ENCODE peak calls at places on chromosomes 1 and 21, in seven cellular contexts. One of them, this sample, is unnamed.

GRCh38 chr1:53376041-53376461 is 48.2 kb upstream of the LRP8 start:
- DNase-seq in fibroblast of gingiva: no peak
- DNase-seq in cortex of kidney: no peak
- DNase-seq in HEK293T: no peak
- DNase-seq in nephron progenitor cell: peak; percentile 32
- DNase-seq in NCI-H345: peak; percentile 65
- DNase-seq in spleen: peak; percentile 73
- DNase-seq in this sample: no peak

GRCh38 chr21:40284481-40284880 is 417.2 kb downstream of the PCP4 start:
- DNase-seq in fibroblast of gingiva: no peak
- DNase-seq in cortex of kidney: no peak
- DNase-seq in HEK293T: no peak
- DNase-seq in nephron progenitor cell: no peak
- DNase-seq in NCI-H345: no peak
- DNase-seq in spleen: no peak
- DNase-seq in this sample: no peak

GRCh38 chr1:53328009-53328489 is at the start of gene LRP8:
- DNase-seq in fibroblast of gingiva: peak; percentile 70
- DNase-seq in cortex of kidney: no peak
- DNase-seq in HEK293T: peak; percentile 86
- DNase-seq in nephron progenitor cell: peak; percentile 86
- DNase-seq in NCI-H345: peak; percentile 78
- DNase-seq in spleen: peak; percentile 94
- DNase-seq in this sample: peak; percentile 67

GRCh38 chr21:16358021-16358420 is 628.2 kb downstream of the USP25 start:
- DNase-seq in fibroblast of gingiva: no peak
- DNase-seq in cortex of kidney: no peak
- DNase-seq in HEK293T: no peak
- DNase-seq in nephron progenitor cell: no peak
- DNase-seq in NCI-H345: no peak
- DNase-seq in spleen: no peak
- DNase-seq in this sample: no peak

GRCh38 chr1:170698711-170699275 is 34.9 kb downstream of the PRRX1 start:
- DNase-seq in fibroblast of gingiva: peak; percentile 50
- DNase-seq in cortex of kidney: no peak
- DNase-seq in HEK293T: no peak
- DNase-seq in nephron progenitor cell: peak; percentile 10
- DNase-seq in NCI-H345: no peak
- DNase-seq in spleen: no peak
- DNase-seq in this sample: no peak

GRCh38 chr1:239861985-239862384 is 229.7 kb upstream of the FMN2 start:
- DNase-seq in fibroblast of gingiva: no peak
- DNase-seq in cortex of kidney: no peak
- DNase-seq in HEK293T: no peak
- DNase-seq in nephron progenitor cell: no peak
- DNase-seq in NCI-H345: no peak
- DNase-seq in spleen: no peak
- DNase-seq in this sample: no peak

GRCh38 chr1:202376247-202376646 is 27.7 kb downstream of the PPP1R12B start:
- DNase-seq in fibroblast of gingiva: peak; percentile 49
- DNase-seq in cortex of kidney: no peak
- DNase-seq in HEK293T: no peak
- DNase-seq in nephron progenitor cell: no peak
- DNase-seq in NCI-H345: no peak
- DNase-seq in spleen: no peak
- DNase-seq in this sample: no peak

GRCh38 chr1:20883766-20884165 is 96.7 kb upstream of the HP1BP3 start:
- DNase-seq in fibroblast of gingiva: no peak
- DNase-seq in cortex of kidney: no peak
- DNase-seq in HEK293T: no peak
- DNase-seq in nephron progenitor cell: no peak
- DNase-seq in NCI-H345: no peak
- DNase-seq in spleen: no peak
- DNase-seq in this sample: no peak

GRCh38 chr1:162688931-162689330 is 56.7 kb downstream of the DDR2 start:
- DNase-seq in fibroblast of gingiva: no peak
- DNase-seq in cortex of kidney: no peak
- DNase-seq in HEK293T: no peak
- DNase-seq in nephron progenitor cell: no peak
- DNase-seq in NCI-H345: no peak
- DNase-seq in spleen: no peak
- DNase-seq in this sample: no peak

GRCh38 chr1:199403421-199404116 is 623.9 kb upstream of the NR5A2 start:
- DNase-seq in fibroblast of gingiva: peak; percentile 93
- DNase-seq in cortex of kidney: no peak
- DNase-seq in HEK293T: no peak
- DNase-seq in nephron progenitor cell: no peak
- DNase-seq in NCI-H345: no peak
- DNase-seq in spleen: no peak
- DNase-seq in this sample: no peak

This sample was measured in NCI-H748 treated with DMSO at 0.1 percent for 48 hours.